ENCODE peak calls at places on chromosomes 5 and 9, in six cellular contexts. G is WTC11, E is GM13977, H is astrocyte of the spinal cord, O is cardiac fibroblast, I is fibroblast of pulmonary artery. U is an unnamed sample.

GRCh38 chr5:173764321-173765029 is 123.7 kb upstream of the CPEB4 start:
- DNase-seq in G (no peak), E (no peak), H (peak), O (peak), I (peak), U (peak)

GRCh38 chr9:134211811-134212460 is 47.6 kb upstream of the RNU6ATAC start:
- DNase-seq in G (no peak), E (no peak), H (no peak), O (no peak), I (no peak), U (no peak)

GRCh38 chr5:141641634-141642278 is 5.0 kb downstream of the RELL2 start:
- DNase-seq in G (no peak), E (peak), H (peak), O (peak), I (peak), U (no peak)

GRCh38 chr9:70641031-70641430 is 226.6 kb upstream of the KLF9 start:
- DNase-seq in G (no peak), E (no peak), H (no peak), O (no peak), I (no peak), U (no peak)

GRCh38 chr5:139669681-139670368 is 21.7 kb downstream of the CXXC5 start:
- DNase-seq in G (no peak), E (peak), H (no peak), O (no peak), I (no peak), U (no peak)

GRCh38 chr5:177306674-177307543 is 3.3 kb downstream of the PRELID1 start:
- DNase-seq in G (no peak), E (no peak), H (no peak), O (peak), I (peak), U (no peak)

GRCh38 chr9:108483676-108484075 is 372.1 kb downstream of the ACTL7B start:
- DNase-seq in G (no peak), E (no peak), H (no peak), O (no peak), I (no peak), U (no peak)

GRCh38 chr5:67037171-67037570 is 159.4 kb downstream of the CD180 start:
- DNase-seq in G (no peak), E (no peak), H (no peak), O (peak), I (no peak), U (no peak)

GRCh38 chr5:176541338-176542134 is 4.3 kb upstream of the RNF44 start:
- DNase-seq in G (peak), E (no peak), H (peak), O (peak), I (peak), U (no peak)

GRCh38 chr9:71819115-71819739 is 50.9 kb upstream of the CEMIP2 start:
- DNase-seq in G (peak), E (peak), H (peak), O (peak), I (peak), U (no peak)

GRCh38 chr9:100058699-100059579 is 39.9 kb downstream of the ERP44 start:
- DNase-seq in G (no peak), E (peak), H (no peak), O (no peak), I (no peak), U (no peak)

GRCh38 chr5:10532421-10532820 is 31.4 kb upstream of the ANKRD33B start:
- DNase-seq in G (no peak), E (no peak), H (no peak), O (no peak), I (no peak), U (no peak)

GRCh38 chr5:17355585-17356346 is 138.3 kb downstream of the BASP1 start:
- DNase-seq in G (no peak), E (no peak), H (peak), O (peak), I (peak), U (no peak)

GRCh38 chr5:127876384-127876783 is 173.2 kb downstream of the CCDC192 start:
- DNase-seq in G (no peak), E (no peak), H (no peak), O (no peak), I (no peak), U (no peak)

GRCh38 chr5:65199988-65200668 is 281.6 kb downstream of the ADAMTS6 start:
- DNase-seq in G (no peak), E (no peak), H (peak), O (peak), I (peak), U (no peak)

GRCh38 chr9:131457746-131458145 is 45.0 kb upstream of the POMT1 start:
- DNase-seq in G (no peak), E (no peak), H (no peak), O (no peak), I (no peak), U (no peak)

GRCh38 chr9:137318976-137319375 is 16.9 kb upstream of the NRARP start:
- DNase-seq in G (peak), E (no peak), H (no peak), O (peak), I (no peak), U (no peak)
- TF ChIP-seq CTCF in G (no peak), E (no peak), H (peak), O (peak), I (no peak), U (peak)

GRCh38 chr9:119074017-119074416 is 295.2 kb downstream of the BRINP1 start:
- DNase-seq in G (no peak), E (no peak), H (no peak), O (no peak), I (no peak), U (no peak)

GRCh38 chr9:119071636-119072035 is 297.6 kb downstream of the BRINP1 start:
- DNase-seq in G (no peak), E (no peak), H (no peak), O (no peak), I (no peak), U (no peak)
- TF ChIP-seq CTCF in G (no peak), E (no peak), H (no peak), O (no peak), I (no peak), U (no peak)

GRCh38 chr5:135553688-135554462 is 18.1 kb upstream of the NEUROG1 start:
- DNase-seq in G (peak), E (no peak), H (no peak), O (peak), I (peak), U (no peak)
- TF ChIP-seq CTCF in G (no peak), E (peak), H (peak), O (peak), I (peak), U (peak)

GRCh38 chr9:109560470-109561132 is 62.5 kb upstream of the PTPN3 start:
- DNase-seq in G (peak), E (no peak), H (no peak), O (no peak), I (no peak), U (no peak)
- TF ChIP-seq CTCF in G (no peak), E (peak), H (peak), O (no peak), I (no peak), U (no peak)